ENCODE peak calls at places on chromosomes 2 and 18, in nine cellular contexts. P is heart left ventricle; G is CD4-positive, CD25-positive, alpha-beta regulatory T cell; U is body of pancreas; F is uterus; Q is CD8-positive, alpha-beta memory T cell; V is pancreas; K is SK-N-SH; E is choroid plexus epithelial cell. X is an unnamed sample.
A peak's percentile ranks its signal among the peaks of the same experiment; 100 is the strongest.

GRCh38 chr2:168583710-168584521 is 127.8 kb downstream of the CERS6 start:
- DNase-seq in Q (no peak), G (no peak), K (no peak), E (peak; percentile 56), P (no peak), V (peak; percentile 16), U (peak; percentile 40), F (peak; percentile 22), X (peak; percentile 61)

GRCh38 chr18:80193701-80194100 is 53.6 kb downstream of the PARD6G start:
- DNase-seq in K (no peak), P (no peak), V (no peak), F (no peak), Q (no peak), U (no peak), G (no peak), E (no peak), X (no peak)

GRCh38 chr2:133504566-133505505 is 63.4 kb downstream of the NCKAP5 start:
- DNase-seq in F (no peak), K (no peak), Q (no peak), V (peak; percentile 68), E (peak; percentile 69), U (peak; percentile 74), P (peak; percentile 66), G (no peak), X (no peak)

GRCh38 chr2:168816369-168816768 is 13.9 kb downstream of the NOSTRIN start:
- DNase-seq in V (no peak), E (peak; percentile 96), K (no peak), Q (no peak), G (no peak), F (no peak), U (no peak), P (no peak), X (peak; percentile 77)

GRCh38 chr2:129277611-129278010 is 701.9 kb upstream of the RAB6C start:
- DNase-seq in K (no peak), U (no peak), V (no peak), F (no peak), G (no peak), E (no peak), P (no peak), Q (no peak), X (no peak)

GRCh38 chr2:96325038-96325883 is at the start of gene ITPRIPL1:
- DNase-seq in K (peak; percentile 90), P (no peak), Q (peak; percentile 61), U (no peak), E (no peak), F (no peak), G (peak; percentile 35), V (no peak), X (no peak)

GRCh38 chr18:13525381-13526029 is 200.9 kb downstream of the FAM210A start:
- DNase-seq in E (no peak), U (no peak), P (no peak), Q (no peak), K (no peak), V (no peak), F (no peak), G (no peak), X (no peak)

GRCh38 chr2:218997730-218998129 is 4.5 kb upstream of the CRYBA2 start:
- DNase-seq in Q (no peak), V (no peak), F (no peak), K (peak; percentile 80), E (no peak), P (no peak), G (no peak), U (no peak), X (no peak)

GRCh38 chr2:146852661-146853060 is 992.2 kb upstream of the ACVR2A start:
- DNase-seq in Q (no peak), K (no peak), P (no peak), U (no peak), E (no peak), G (no peak), V (no peak), F (no peak), X (no peak)

GRCh38 chr2:208097801-208098200 is 26.5 kb downstream of the CRYGD start:
- DNase-seq in P (no peak), V (no peak), F (no peak), Q (no peak), G (no peak), E (peak; percentile 92), K (no peak), U (no peak), X (no peak)

DNA sequence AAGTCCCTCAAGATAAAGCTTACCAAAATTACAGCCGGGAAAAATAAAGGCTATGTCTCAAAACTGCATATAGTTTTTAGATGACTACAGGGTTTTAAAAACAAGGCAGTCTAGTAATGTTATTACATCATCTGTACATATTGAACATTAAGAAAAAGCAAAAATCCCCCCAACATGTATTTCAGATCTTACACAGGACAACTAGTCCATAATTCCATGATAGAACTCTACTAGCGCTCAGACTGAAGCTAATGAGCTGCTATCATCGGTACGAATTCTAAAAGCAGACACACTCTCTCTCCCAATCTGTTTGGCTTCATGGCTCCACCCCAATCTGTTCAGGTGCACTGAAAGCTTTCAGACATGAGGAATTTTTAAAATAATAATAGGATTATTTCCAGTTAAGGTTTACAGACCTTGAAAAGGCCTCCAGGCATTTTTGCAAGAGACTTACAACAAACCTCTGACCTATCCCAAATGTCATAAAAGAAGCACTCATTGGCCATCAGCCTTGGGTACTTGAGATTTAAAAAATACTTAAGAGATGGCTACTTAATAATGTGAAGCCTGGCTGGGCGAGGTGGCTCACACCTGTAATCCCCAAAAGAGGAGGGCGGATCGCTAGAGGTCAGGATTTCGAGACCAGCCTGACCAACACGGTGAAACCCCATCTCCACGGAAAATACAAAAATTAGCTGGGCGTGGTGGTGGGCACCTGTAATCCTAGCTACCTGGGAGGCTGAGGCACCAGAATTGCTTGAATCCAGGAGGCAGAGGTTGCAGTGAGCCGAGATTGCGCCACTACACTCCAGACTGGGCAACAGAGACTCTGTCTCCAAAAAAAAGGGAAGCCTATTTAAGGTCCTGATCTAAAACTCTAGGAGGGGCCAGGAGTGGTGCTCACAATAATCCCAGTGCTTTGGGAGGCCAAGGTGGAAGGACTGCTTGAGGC is 2.0 kb downstream of the NPC1 start:
- DNase-seq in P (no peak), V (no peak), U (no peak), E (no peak), F (no peak), Q (no peak), G (no peak), K (no peak), X (no peak)
- H3K4me3 ChIP-seq in P (no peak overlapping the region), V (no peak overlapping the region), U (no peak overlapping the region), E (no peak overlapping the region), F (no peak overlapping the region), Q (no peak overlapping the region), G (peak overlapping the region; percentile 98), K (no peak overlapping the region), X (no peak overlapping the region)

GRCh38 chr18:26553943-26554342 is 5.6 kb upstream of the KCTD1 start:
- DNase-seq in G (no peak), F (no peak), Q (no peak), U (no peak), V (no peak), P (no peak), K (no peak), E (no peak), X (no peak)

GRCh38 chr18:26549486-26550435 is 1.4 kb upstream of the KCTD1 start:
- DNase-seq in U (peak; percentile 57), K (peak; percentile 82), F (peak; percentile 59), P (peak; percentile 78), G (peak; percentile 15), E (peak; percentile 63), Q (no peak), V (peak; percentile 65), X (no peak)

GRCh38 chr18:26548144-26549102 is at the start of gene KCTD1:
- DNase-seq in U (peak; percentile 86), Q (peak; percentile 75), V (peak; percentile 85), G (peak; percentile 77), K (peak; percentile 94), E (peak; percentile 90), P (peak; percentile 88), F (peak; percentile 67), X (peak; percentile 59)

GRCh38 chr18:26549103-26549485 is 741 bp upstream of the KCTD1 start:
- DNase-seq in F (peak; percentile 26), K (peak; percentile 69), G (peak; percentile 16), V (peak; percentile 37), U (no peak), P (peak; percentile 68), E (peak; percentile 57), Q (no peak), X (no peak)

DNA sequence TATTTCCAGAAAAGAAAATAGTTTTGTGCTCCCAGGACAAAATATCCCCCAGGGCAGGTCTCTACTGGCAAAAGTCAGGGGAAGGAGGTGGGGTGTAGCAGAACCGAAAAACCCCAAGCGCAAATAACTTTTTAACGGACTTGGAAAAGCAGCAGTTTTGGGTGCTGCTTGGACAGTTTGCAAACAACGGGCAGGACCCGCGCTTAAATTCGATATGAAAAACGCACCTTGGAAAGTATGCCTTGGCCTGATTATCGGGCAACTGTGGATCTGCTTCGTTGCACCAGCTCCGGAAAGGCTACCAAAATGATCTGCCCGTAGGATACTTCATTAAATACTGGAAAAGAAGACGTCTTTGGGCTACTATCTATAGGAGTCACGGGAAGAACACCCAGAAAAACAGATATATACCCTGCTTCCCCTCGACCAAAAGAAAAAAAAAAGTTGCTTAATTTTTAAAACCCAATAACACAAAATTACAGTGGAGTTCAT is 2.9 kb upstream of the KCTD1 start:
- DNase-seq in Q (no peak), K (no peak), F (no peak), U (no peak), E (no peak), G (no peak), V (no peak), P (no peak), X (no peak)
- H3K4me3 ChIP-seq in Q (no peak overlapping the region), K (no peak overlapping the region), F (peak overlapping the region; percentile 58), U (no peak overlapping the region), E (peak overlapping the region; percentile 81), G (no peak overlapping the region), V (no peak overlapping the region), P (peak overlapping the region; percentile 69), X (peak overlapping the region; percentile 68)

GRCh38 chr2:10449481-10449831 is 1.3 kb upstream of the ODC1 start:
- DNase-seq in U (no peak), K (no peak), V (no peak), Q (no peak), F (no peak), E (no peak), G (no peak), P (no peak), X (no peak)
- H3K4me3 ChIP-seq in U (no peak overlapping the region), K (no peak overlapping the region), V (peak overlapping the region; percentile 71), Q (peak overlapping the region; percentile 70), F (no peak overlapping the region), E (no peak overlapping the region), G (peak overlapping the region; percentile 65), P (peak overlapping the region; percentile 59), X (peak overlapping the region; percentile 74)

GRCh38 chr2:231372326-231372725 is 23.2 kb upstream of the B3GNT7 start:
- DNase-seq in P (peak; percentile 14), K (no peak), V (no peak), G (no peak), Q (peak; percentile 29), F (no peak), U (no peak), E (no peak), X (no peak)

GRCh38 chr2:231370749-231371429 is 24.6 kb upstream of the B3GNT7 start:
- DNase-seq in Q (peak; percentile 48), F (no peak), E (no peak), V (no peak), U (no peak), P (peak; percentile 70), K (no peak), G (no peak), X (no peak)

GRCh38 chr2:231371430-231372054 is 24.0 kb upstream of the B3GNT7 start:
- DNase-seq in V (no peak), K (no peak), F (no peak), U (no peak), E (no peak), Q (peak; percentile 34), G (no peak), P (peak; percentile 50), X (no peak)

GRCh38 chr2:231369580-231370428 is 25.7 kb upstream of the B3GNT7 start:
- DNase-seq in G (no peak), P (peak; percentile 31), Q (peak; percentile 39), F (no peak), E (no peak), V (no peak), U (no peak), K (no peak), X (no peak)

GRCh38 chr2:231370429-231370748 is 25.1 kb upstream of the B3GNT7 start:
- DNase-seq in G (no peak), U (no peak), V (no peak), F (no peak), E (no peak), P (no peak), Q (peak; percentile 26), K (no peak), X (no peak)
- H3K4me3 ChIP-seq in G (no peak overlapping the region), U (no peak overlapping the region), V (no peak overlapping the region), F (no peak overlapping the region), E (no peak overlapping the region), P (no peak overlapping the region), Q (no peak overlapping the region), K (no peak overlapping the region), X (no peak overlapping the region)

X was measured in skeletal muscle cell.